ENCODE peak calls at places on chromosomes 12 and 14, in eight cellular contexts. X is H1, U is HCT116, K is K562, W is SK-N-MC, P is GM12878, Z is SK-N-SH, E is HepG2. I is an unnamed sample.

GRCh38 chr12:14629832-14630688 is 62.4 kb upstream of the PLBD1 start:
- DNase-seq in X (peak; percentile 27), U (peak; percentile 67), K (peak; percentile 62), Z (peak; percentile 53), P (no peak), E (peak; percentile 44), W (peak; percentile 35), I (peak; percentile 70)

GRCh38 chr14:67396381-67396965 is 15.5 kb downstream of the PLEK2 start:
- DNase-seq in K (no peak), P (no peak), E (no peak), U (no peak), Z (no peak), W (peak; percentile 20), X (no peak), I (no peak)

GRCh38 chr12:66131067-66131688 is 628 bp upstream of the LLPH start:
- DNase-seq in E (no peak), P (no peak), K (peak; percentile 13), Z (no peak), X (no peak), W (no peak), U (no peak), I (peak; percentile 16)

GRCh38 chr12:23949212-23950010 is at the start of gene SOX5:
- DNase-seq in K (peak; percentile 72), X (peak; percentile 3), Z (peak; percentile 30), W (no peak), U (no peak), P (no peak), E (peak; percentile 75), I (peak; percentile 49)

GRCh38 chr14:61488417-61488816 is 167.0 kb downstream of the PRKCH start:
- DNase-seq in Z (no peak), W (no peak), P (no peak), K (no peak), E (no peak), X (no peak), U (no peak), I (no peak)

GRCh38 chr12:8907513-8907912 is 6.8 kb upstream of the PHC1 start:
- DNase-seq in E (no peak), W (no peak), U (no peak), K (no peak), P (no peak), X (no peak), Z (no peak), I (no peak)

GRCh38 chr14:44029933-44030332 is 477.1 kb downstream of the FSCB start:
- DNase-seq in E (no peak), U (no peak), P (no peak), X (no peak), Z (no peak), K (no peak), W (peak; percentile 8), I (no peak)

GRCh38 chr14:59483360-59483759 is 848 bp downstream of the L3HYPDH start:
- DNase-seq in Z (no peak), X (no peak), P (no peak), K (peak; percentile 38), W (no peak), U (peak; percentile 2), E (no peak), I (no peak)

GRCh38 chr14:103504991-103505565 is 17.6 kb downstream of the CKB start:
- DNase-seq in U (no peak), Z (no peak), X (no peak), W (no peak), K (no peak), E (no peak), P (no peak), I (no peak)

GRCh38 chr12:89597210-89597609 is 71.4 kb upstream of the POC1B start:
- DNase-seq in W (no peak), K (no peak), E (no peak), X (no peak), P (no peak), U (no peak), Z (no peak), I (no peak)

GRCh38 chr14:24481622-24482324 is 26.3 kb downstream of the CMA1 start:
- DNase-seq in K (peak; percentile 58), X (peak; percentile 70), P (peak; percentile 17), Z (peak; percentile 77), U (peak; percentile 44), E (peak; percentile 97), W (no peak), I (peak; percentile 31)

GRCh38 chr12:65615091-65615490 is 209.2 kb upstream of the HMGA2 start:
- DNase-seq in U (no peak), K (no peak), Z (no peak), E (no peak), W (no peak), X (no peak), P (no peak), I (no peak)

GRCh38 chr12:27821259-27821973 is 41.4 kb upstream of the MANSC4 start:
- DNase-seq in P (peak; percentile 48), X (peak; percentile 17), K (peak; percentile 86), Z (peak; percentile 51), W (peak; percentile 60), U (peak; percentile 77), E (peak; percentile 67), I (peak; percentile 89)

GRCh38 chr12:97960741-97961608 is 498.4 kb downstream of the RMST start:
- DNase-seq in Z (peak; percentile 19), P (peak; percentile 3), E (peak; percentile 14), X (no peak), K (peak; percentile 14), U (peak; percentile 8), W (no peak), I (peak; percentile 20)

GRCh38 chr12:18158774-18159557 is 69.0 kb upstream of the RERGL start:
- DNase-seq in K (peak; percentile 35), W (no peak), U (no peak), Z (peak; percentile 15), E (peak; percentile 35), P (no peak), X (no peak), I (peak; percentile 5)

GRCh38 chr12:25195056-25195971 is at the start of the genes DNAI7 and ETFRF1:
- DNase-seq in W (peak; percentile 37), X (peak; percentile 87), P (peak; percentile 56), Z (peak; percentile 93), E (peak; percentile 91), K (peak; percentile 98), U (peak; percentile 86), I (peak; percentile 96)

GRCh38 chr12:95277139-95277538 is 59.5 kb downstream of the VEZT start:
- DNase-seq in P (no peak), W (no peak), X (no peak), E (no peak), K (no peak), Z (no peak), U (no peak), I (peak; percentile 96)

GRCh38 chr14:74882103-74882920 is 596 bp downstream of the DLST start:
- DNase-seq in E (no peak), P (no peak), W (no peak), U (no peak), K (peak; percentile 61), X (no peak), Z (peak; percentile 29), I (peak; percentile 70)

GRCh38 chr12:3869860-3870259 is 3.3 kb downstream of the PARP11 start:
- DNase-seq in K (no peak), E (no peak), Z (no peak), W (no peak), X (no peak), U (no peak), P (no peak), I (peak; percentile 25)

GRCh38 chr12:29693962-29694361 is 89.8 kb downstream of the TMTC1 start:
- DNase-seq in P (no peak), Z (no peak), K (no peak), E (no peak), X (no peak), U (no peak), W (no peak), I (no peak)

GRCh38 chr12:55931780-55932545 is 1.0 kb downstream of the DGKA start:
- DNase-seq in U (no peak), X (no peak), Z (peak; percentile 88), W (no peak), P (no peak), E (no peak), K (peak; percentile 58), I (peak; percentile 50)

GRCh38 chr14:94119071-94119470 is 8.5 kb downstream of the IFI27 start:
- DNase-seq in E (no peak), W (no peak), K (no peak), Z (no peak), P (no peak), X (no peak), U (no peak), I (no peak)
- TF ChIP-seq POLR2AphosphoS5 in E (no peak), W (no peak), K (no peak), Z (no peak), P (no peak), X (no peak), U (no peak), I (no peak)

GRCh38 chr14:30225171-30225570 is 297.5 kb upstream of the PRKD1 start:
- DNase-seq in Z (no peak), K (no peak), U (no peak), W (no peak), E (no peak), X (no peak), P (no peak), I (peak; percentile 63)
- H3K9ac ChIP-seq in Z (no peak overlapping the region), K (no peak overlapping the region), U (no peak overlapping the region), W (no peak overlapping the region), E (no peak overlapping the region), X (no peak overlapping the region), P (no peak overlapping the region), I (no peak overlapping the region)

GRCh38 chr12:124812972-124813371 is 50.7 kb downstream of the SCARB1 start:
- DNase-seq in W (no peak), U (no peak), P (no peak), E (no peak), K (no peak), X (no peak), Z (no peak), I (no peak)

GRCh38 chr12:124817076-124818000 is 46.3 kb downstream of the SCARB1 start:
- DNase-seq in P (no peak), W (no peak), E (no peak), K (no peak), U (no peak), X (no peak), Z (no peak), I (no peak)

GRCh38 chr12:124816295-124816854 is 47.3 kb downstream of the SCARB1 start:
- DNase-seq in U (no peak), P (no peak), W (no peak), X (no peak), K (no peak), Z (no peak), E (no peak), I (no peak)

GRCh38 chr12:124813782-124814181 is 49.9 kb downstream of the SCARB1 start:
- DNase-seq in W (no peak), P (no peak), U (no peak), K (no peak), X (no peak), Z (no peak), E (no peak), I (no peak)

GRCh38 chr12:124814741-124815613 is 48.7 kb downstream of the SCARB1 start:
- DNase-seq in E (no peak), Z (no peak), P (no peak), W (no peak), X (no peak), K (no peak), U (no peak), I (no peak)
- TF ChIP-seq POLR2AphosphoS5 in E (no peak), Z (no peak), P (no peak), W (no peak), X (no peak), K (no peak), U (no peak), I (no peak)

DNA sequence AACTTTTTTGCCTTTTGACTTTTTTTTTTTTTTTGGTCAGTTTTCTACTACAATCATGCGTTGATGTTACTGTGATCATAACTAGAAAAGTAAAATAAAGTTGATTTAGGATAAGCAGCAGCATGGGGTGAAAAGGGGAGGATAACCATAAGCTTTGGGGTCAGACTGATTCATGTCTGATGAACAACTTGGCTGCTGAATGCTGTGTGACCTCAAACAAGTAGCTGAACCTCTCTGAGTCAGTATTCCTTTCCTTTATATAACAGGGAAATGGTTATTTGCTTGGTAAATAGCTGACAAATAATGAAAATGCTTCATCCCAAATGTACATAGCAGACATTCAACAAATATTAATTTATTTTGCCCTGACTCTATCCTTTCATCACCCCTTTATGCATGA is 413.0 kb downstream of the VRK1 start:
- DNase-seq in E (no peak), K (no peak), X (no peak), Z (no peak), W (no peak), P (no peak), U (no peak), I (no peak)
- H3K9ac ChIP-seq in E (no peak overlapping the region), K (no peak overlapping the region), X (no peak overlapping the region), Z (no peak overlapping the region), W (peak overlapping the region; percentile 72), P (no peak overlapping the region), U (no peak overlapping the region), I (no peak overlapping the region)

I was measured in endothelial cell of umbilical vein.